ENCODE peak calls at places on chromosomes 4 and X, in seven cellular contexts. One of them, this sample, is unnamed. For H3K4me1, the result is how much of the 10 kb centered on the place peaks cover.

GRCh38 chr4:147037089-147037488 is 91.4 kb upstream of the TTC29 start:
- DNase-seq in HCT116: no peak
- DNase-seq in cardiac muscle cell: no peak
- DNase-seq in upper lobe of right lung: no peak
- DNase-seq in PC-9: no peak
- DNase-seq in fibroblast of lung: no peak
- DNase-seq in CD8-positive, alpha-beta memory T cell: no peak
- DNase-seq in this sample: no peak

GRCh38 chr4:147339116-147339515 is 141.8 kb upstream of the EDNRA start:
- DNase-seq in HCT116: no peak
- DNase-seq in cardiac muscle cell: no peak
- DNase-seq in upper lobe of right lung: no peak
- DNase-seq in PC-9: no peak
- DNase-seq in fibroblast of lung: peak
- DNase-seq in CD8-positive, alpha-beta memory T cell: no peak
- DNase-seq in this sample: no peak

GRCh38 chr4:180234730-180235129 is 2008.5 kb upstream of the TENM3 start:
- DNase-seq in HCT116: no peak
- DNase-seq in cardiac muscle cell: no peak
- DNase-seq in upper lobe of right lung: no peak
- DNase-seq in PC-9: no peak
- DNase-seq in fibroblast of lung: no peak
- DNase-seq in CD8-positive, alpha-beta memory T cell: no peak
- DNase-seq in this sample: no peak

GRCh38 chrX:101736651-101737050 is 77.0 kb upstream of the ARMCX2 start:
- DNase-seq in HCT116: no peak
- DNase-seq in cardiac muscle cell: no peak
- DNase-seq in upper lobe of right lung: no peak
- DNase-seq in PC-9: no peak
- DNase-seq in fibroblast of lung: no peak
- DNase-seq in CD8-positive, alpha-beta memory T cell: no peak
- DNase-seq in this sample: no peak

GRCh38 chrX:96424007-96424406 is 260.6 kb upstream of the DIAPH2 start:
- DNase-seq in HCT116: no peak
- DNase-seq in cardiac muscle cell: peak
- DNase-seq in upper lobe of right lung: no peak
- DNase-seq in PC-9: no peak
- DNase-seq in fibroblast of lung: no peak
- DNase-seq in CD8-positive, alpha-beta memory T cell: no peak
- DNase-seq in this sample: no peak

GRCh38 chr4:8646296-8647093 is 53.9 kb downstream of the CPZ start:
- DNase-seq in HCT116: no peak
- DNase-seq in cardiac muscle cell: no peak
- DNase-seq in upper lobe of right lung: no peak
- DNase-seq in PC-9: no peak
- DNase-seq in fibroblast of lung: no peak
- DNase-seq in CD8-positive, alpha-beta memory T cell: no peak
- DNase-seq in this sample: peak

GRCh38 chrX:72269671-72270251 is 7.3 kb downstream of the RPS4X start:
- DNase-seq in HCT116: no peak
- DNase-seq in cardiac muscle cell: peak
- DNase-seq in upper lobe of right lung: no peak
- DNase-seq in PC-9: no peak
- DNase-seq in fibroblast of lung: peak
- DNase-seq in CD8-positive, alpha-beta memory T cell: no peak
- DNase-seq in this sample: no peak

GRCh38 chrX:45806410-45807121 is 605.9 kb upstream of the DIPK2B start:
- DNase-seq in HCT116: no peak
- DNase-seq in cardiac muscle cell: peak
- DNase-seq in upper lobe of right lung: no peak
- DNase-seq in PC-9: no peak
- DNase-seq in fibroblast of lung: peak
- DNase-seq in CD8-positive, alpha-beta memory T cell: peak
- DNase-seq in this sample: no peak

GRCh38 chrX:40755291-40756249 is 20.2 kb upstream of the MED14 start:
- DNase-seq in HCT116: no peak
- DNase-seq in cardiac muscle cell: peak
- DNase-seq in upper lobe of right lung: no peak
- DNase-seq in PC-9: no peak
- DNase-seq in fibroblast of lung: peak
- DNase-seq in CD8-positive, alpha-beta memory T cell: no peak
- DNase-seq in this sample: no peak

GRCh38 chr4:104728380-104729122 is 233.9 kb upstream of the CXXC4 start:
- DNase-seq in HCT116: peak
- DNase-seq in cardiac muscle cell: peak
- DNase-seq in upper lobe of right lung: no peak
- DNase-seq in PC-9: peak
- DNase-seq in fibroblast of lung: peak
- DNase-seq in CD8-positive, alpha-beta memory T cell: no peak
- DNase-seq in this sample: no peak

GRCh38 chr4:139007640-139008039 is 7.9 kb upstream of the NOCT start:
- DNase-seq in HCT116: no peak
- DNase-seq in cardiac muscle cell: no peak
- DNase-seq in upper lobe of right lung: no peak
- DNase-seq in PC-9: no peak
- DNase-seq in fibroblast of lung: peak
- DNase-seq in CD8-positive, alpha-beta memory T cell: no peak
- DNase-seq in this sample: peak

GRCh38 chr4:109432676-109433075 is 939 bp upstream of the SEC24B start:
- DNase-seq in HCT116: no peak
- DNase-seq in cardiac muscle cell: peak
- DNase-seq in upper lobe of right lung: no peak
- DNase-seq in PC-9: no peak
- DNase-seq in fibroblast of lung: peak
- DNase-seq in CD8-positive, alpha-beta memory T cell: no peak
- DNase-seq in this sample: no peak

GRCh38 chr4:52646096-52646495 is 13.0 kb downstream of the USP46 start:
- DNase-seq in HCT116: no peak
- DNase-seq in cardiac muscle cell: no peak
- DNase-seq in upper lobe of right lung: no peak
- DNase-seq in PC-9: no peak
- DNase-seq in fibroblast of lung: no peak
- DNase-seq in CD8-positive, alpha-beta memory T cell: no peak
- DNase-seq in this sample: no peak
- H3K4me1 ChIP-seq in HCT116: half or more
- H3K4me1 ChIP-seq in cardiac muscle cell: under half
- H3K4me1 ChIP-seq in upper lobe of right lung: under half
- H3K4me1 ChIP-seq in PC-9: under half
- H3K4me1 ChIP-seq in fibroblast of lung: under half
- H3K4me1 ChIP-seq in CD8-positive, alpha-beta memory T cell: under half
- H3K4me1 ChIP-seq in this sample: under half

DNA sequence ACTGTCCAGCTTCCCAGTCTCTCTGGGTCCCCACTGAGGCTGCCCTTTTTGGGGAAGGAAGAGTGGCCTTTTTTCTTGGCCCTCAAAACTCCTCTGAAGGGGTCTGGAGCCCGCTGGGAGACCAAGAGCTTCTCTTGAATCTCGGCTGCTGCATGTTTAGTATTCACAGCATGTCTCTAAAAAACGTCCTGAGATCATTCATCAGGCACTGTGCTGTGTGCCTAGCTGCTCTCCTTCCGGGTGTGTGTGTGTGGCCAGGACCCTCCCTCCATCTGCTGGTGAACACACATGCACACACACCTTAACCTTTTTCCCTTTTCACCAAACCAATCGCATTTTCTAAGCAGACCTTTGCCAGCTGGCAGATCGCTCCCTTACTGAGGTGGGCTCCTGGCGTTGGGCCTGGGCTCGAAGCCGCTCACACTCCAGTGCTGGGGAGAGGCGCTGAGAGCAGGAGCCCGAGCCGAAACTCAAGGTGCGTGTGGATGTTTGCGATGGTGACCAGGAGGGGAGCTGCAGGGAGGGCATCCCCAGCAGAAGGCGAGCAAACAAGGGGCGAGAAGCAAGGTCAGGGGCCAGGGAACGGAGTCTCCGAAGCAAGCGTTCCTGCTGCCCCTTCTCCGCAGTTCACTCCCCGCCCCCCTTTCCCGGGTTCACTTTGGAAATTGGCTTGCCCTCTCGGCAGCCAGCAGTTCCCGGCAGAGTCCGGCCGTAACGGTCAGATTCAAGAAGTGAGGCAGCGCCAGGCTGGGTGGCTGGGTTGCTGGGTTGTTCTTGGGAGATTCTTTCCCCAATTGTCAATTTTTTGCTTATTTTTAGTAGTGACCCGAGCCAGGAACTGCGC is 605 bp upstream of the FRMPD3 start:
- DNase-seq in HCT116: no peak
- DNase-seq in cardiac muscle cell: no peak
- DNase-seq in upper lobe of right lung: no peak
- DNase-seq in PC-9: no peak
- DNase-seq in fibroblast of lung: peak
- DNase-seq in CD8-positive, alpha-beta memory T cell: peak
- DNase-seq in this sample: no peak
- H3K4me3 ChIP-seq in HCT116: peak
- H3K4me3 ChIP-seq in cardiac muscle cell: peak
- H3K4me3 ChIP-seq in upper lobe of right lung: peak
- H3K4me3 ChIP-seq in PC-9: peak
- H3K4me3 ChIP-seq in fibroblast of lung: no peak
- H3K4me3 ChIP-seq in CD8-positive, alpha-beta memory T cell: peak
- H3K4me3 ChIP-seq in this sample: no peak

GRCh38 chr4:119207051-119207450 is 5.5 kb upstream of the USP53 start:
- DNase-seq in HCT116: no peak
- DNase-seq in cardiac muscle cell: peak
- DNase-seq in upper lobe of right lung: no peak
- DNase-seq in PC-9: no peak
- DNase-seq in fibroblast of lung: peak
- DNase-seq in CD8-positive, alpha-beta memory T cell: no peak
- DNase-seq in this sample: no peak
- H3K4me1 ChIP-seq in HCT116: under half
- H3K4me1 ChIP-seq in cardiac muscle cell: under half
- H3K4me1 ChIP-seq in upper lobe of right lung: under half
- H3K4me1 ChIP-seq in PC-9: under half
- H3K4me1 ChIP-seq in fibroblast of lung: under half
- H3K4me1 ChIP-seq in CD8-positive, alpha-beta memory T cell: under half
- H3K4me1 ChIP-seq in this sample: under half

DNA sequence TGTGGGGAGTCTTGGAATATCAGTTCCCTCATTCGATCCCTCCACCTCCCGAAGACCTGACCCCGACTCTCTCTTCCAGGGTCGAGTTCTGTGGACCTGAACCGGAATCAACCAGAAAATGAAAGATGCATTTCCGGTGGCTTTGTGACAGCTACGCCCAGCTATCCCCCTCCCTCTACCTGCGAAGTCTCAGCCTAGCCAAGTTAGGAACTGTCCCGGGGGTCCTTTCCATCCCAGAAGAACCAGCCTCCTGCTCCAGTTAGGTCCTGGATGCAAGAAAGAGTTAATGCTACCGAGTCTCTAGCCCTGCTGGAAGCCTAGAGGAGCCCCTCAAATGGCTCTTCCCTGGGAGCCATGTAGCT is 13.4 kb upstream of the ETDC start:
- DNase-seq in HCT116: no peak
- DNase-seq in cardiac muscle cell: no peak
- DNase-seq in upper lobe of right lung: no peak
- DNase-seq in PC-9: no peak
- DNase-seq in fibroblast of lung: no peak
- DNase-seq in CD8-positive, alpha-beta memory T cell: no peak
- DNase-seq in this sample: no peak
- H3K4me3 ChIP-seq in HCT116: no peak
- H3K4me3 ChIP-seq in cardiac muscle cell: peak
- H3K4me3 ChIP-seq in upper lobe of right lung: peak
- H3K4me3 ChIP-seq in PC-9: no peak
- H3K4me3 ChIP-seq in fibroblast of lung: no peak
- H3K4me3 ChIP-seq in CD8-positive, alpha-beta memory T cell: peak
- H3K4me3 ChIP-seq in this sample: peak

This sample was measured in sigmoid colon.